ENCODE peak calls at places on chromosomes 1 and 21, in nine cellular contexts. Y, W, V, X, Q, N, B, F and E are unnamed samples.

GRCh38 chr1:36464605-36465393 is 615 bp upstream of the MRPS15 start:
- DNase-seq in X (no peak), F (peak; percentile 15), Y (peak; percentile 15), Q (no peak), B (peak; percentile 24), W (no peak), V (no peak), N (no peak), E (no peak)

GRCh38 chr1:208185801-208186201 is 58.4 kb downstream of the PLXNA2 start:
- DNase-seq in Q (no peak), W (no peak), B (no peak), X (no peak), N (no peak), V (no peak), Y (peak; percentile 57), F (no peak), E (no peak)

GRCh38 chr1:84373446-84374141 is 24.7 kb upstream of the DNASE2B start:
- DNase-seq in B (no peak), V (no peak), N (no peak), W (no peak), X (no peak), Y (peak; percentile 47), F (no peak), Q (no peak), E (no peak)

GRCh38 chr1:198018529-198018928 is 101.4 kb downstream of the LHX9 start:
- DNase-seq in Y (peak; percentile 93), N (no peak), B (peak; percentile 2), F (no peak), X (peak; percentile 65), Q (no peak), V (no peak), W (no peak), E (peak; percentile 39)

GRCh38 chr1:235888119-235888643 is 21.5 kb upstream of the LYST start:
- DNase-seq in V (no peak), B (no peak), W (no peak), X (no peak), F (no peak), N (no peak), Y (no peak), Q (no peak), E (no peak)

GRCh38 chr21:45747802-45748445 is 104.4 kb downstream of the PCBP3 start:
- DNase-seq in F (no peak), X (no peak), W (no peak), Y (peak; percentile 51), B (no peak), V (no peak), Q (no peak), N (no peak), E (peak; percentile 37)

GRCh38 chr1:65830306-65830705 is 37.6 kb downstream of the PDE4B start:
- DNase-seq in F (no peak), W (no peak), X (no peak), Y (peak; percentile 27), Q (no peak), B (no peak), V (no peak), N (no peak), E (no peak)

GRCh38 chr1:245225267-245225666 is 70.5 kb downstream of the KIF26B start:
- DNase-seq in W (no peak), V (no peak), B (no peak), N (no peak), Q (peak; percentile 13), F (no peak), X (no peak), Y (peak; percentile 45), E (peak; percentile 9)

GRCh38 chr21:41086551-41086950 is 81.4 kb upstream of the BACE2 start:
- DNase-seq in F (no peak), W (no peak), Q (no peak), Y (no peak), X (peak; percentile 17), N (no peak), B (no peak), V (no peak), E (no peak)

DNA sequence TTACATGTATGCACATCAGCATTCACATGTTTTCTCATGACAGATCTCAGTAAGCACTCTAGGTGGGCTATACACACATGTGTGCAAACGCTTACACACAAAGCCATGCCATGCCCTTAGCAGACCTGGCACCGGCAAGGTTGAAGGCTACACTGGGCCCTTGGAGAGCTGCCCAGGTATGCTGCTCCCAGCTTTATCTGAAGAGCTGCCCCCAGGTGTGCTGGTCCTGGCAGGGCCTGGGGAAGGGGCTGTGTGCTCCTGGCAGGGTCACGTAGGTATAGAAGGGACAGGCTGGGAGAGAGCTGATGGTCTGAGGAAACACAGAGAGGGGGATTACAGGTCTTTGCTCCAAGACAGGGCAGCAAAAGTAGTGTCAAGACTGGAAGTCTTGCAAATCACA is 146.7 kb upstream of the VANGL1 start:
- DNase-seq in V (no peak), B (no peak), F (no peak), N (no peak), Y (no peak), Q (no peak), X (no peak), W (no peak), E (no peak)
- H3K4me3 ChIP-seq in V (no peak overlapping the region), B (no peak overlapping the region), F (no peak overlapping the region), N (no peak overlapping the region), Y (no peak overlapping the region), Q (no peak overlapping the region), X (no peak overlapping the region), W (no peak overlapping the region), E (no peak overlapping the region)

GRCh38 chr21:32393677-32394001 is 827 bp upstream of the URB1 start:
- DNase-seq in V (no peak), N (no peak), B (peak; percentile 91), F (no peak), W (no peak), X (no peak), Y (no peak), Q (no peak), E (no peak)

GRCh38 chr21:32391755-32392154 is 1.1 kb downstream of the URB1 start:
- DNase-seq in V (no peak), X (no peak), B (no peak), W (no peak), F (no peak), N (no peak), Y (no peak), Q (no peak), E (no peak)

GRCh38 chr21:32389337-32390015 is 3.3 kb downstream of the URB1 start:
- DNase-seq in X (no peak), V (no peak), Q (no peak), W (no peak), F (no peak), B (no peak), Y (peak; percentile 51), N (no peak), E (no peak)

GRCh38 chr21:32392299-32392879 is 423 bp downstream of the URB1 start:
- DNase-seq in Q (no peak), F (no peak), W (no peak), X (no peak), N (no peak), B (peak; percentile 33), V (no peak), Y (no peak), E (no peak)

GRCh38 chr21:32392880-32393676 is at the start of gene URB1:
- DNase-seq in B (peak; percentile 87), F (no peak), W (peak; percentile 97), Q (peak; percentile 32), N (peak; percentile 92), Y (peak; percentile 65), X (no peak), V (peak; percentile 93), E (peak; percentile 81)
- TF ChIP-seq CTCF in B (no peak), F (no peak), W (no peak), Q (no peak), N (no peak), Y (no peak), X (no peak), V (no peak), E (no peak)

GRCh38 chr1:230102472-230102871 is 35.4 kb downstream of the GALNT2 start:
- DNase-seq in Y (no peak), N (no peak), Q (no peak), B (no peak), W (no peak), F (no peak), X (no peak), V (no peak), E (no peak)

GRCh38 chr1:230105754-230106625 is 39.0 kb downstream of the GALNT2 start:
- DNase-seq in Y (peak; percentile 85), N (peak; percentile 61), X (no peak), F (no peak), V (no peak), B (peak; percentile 68), W (no peak), Q (no peak), E (peak; percentile 92)

GRCh38 chr1:230105245-230105753 is 38.3 kb downstream of the GALNT2 start:
- DNase-seq in Y (no peak), B (no peak), V (no peak), F (no peak), N (no peak), Q (no peak), W (no peak), X (no peak), E (no peak)

GRCh38 chr1:230103341-230104173 is 36.5 kb downstream of the GALNT2 start:
- DNase-seq in W (no peak), N (no peak), X (no peak), V (no peak), B (no peak), Y (peak; percentile 59), F (no peak), Q (no peak), E (peak; percentile 51)

GRCh38 chr1:230104395-230105244 is 37.6 kb downstream of the GALNT2 start:
- DNase-seq in N (peak; percentile 96), X (peak; percentile 95), V (peak; percentile 96), Y (peak; percentile 100), Q (peak; percentile 95), F (peak; percentile 98), B (peak; percentile 77), W (peak; percentile 93), E (peak; percentile 99)
- H3K4me3 ChIP-seq in N (peak overlapping the region; percentile 5), X (peak overlapping the region; percentile 10), V (peak overlapping the region; percentile 11), Y (no peak overlapping the region), Q (peak overlapping the region; percentile 34), F (peak overlapping the region; percentile 39), B (no peak overlapping the region), W (no peak overlapping the region), E (peak overlapping the region; percentile 1)

DNA sequence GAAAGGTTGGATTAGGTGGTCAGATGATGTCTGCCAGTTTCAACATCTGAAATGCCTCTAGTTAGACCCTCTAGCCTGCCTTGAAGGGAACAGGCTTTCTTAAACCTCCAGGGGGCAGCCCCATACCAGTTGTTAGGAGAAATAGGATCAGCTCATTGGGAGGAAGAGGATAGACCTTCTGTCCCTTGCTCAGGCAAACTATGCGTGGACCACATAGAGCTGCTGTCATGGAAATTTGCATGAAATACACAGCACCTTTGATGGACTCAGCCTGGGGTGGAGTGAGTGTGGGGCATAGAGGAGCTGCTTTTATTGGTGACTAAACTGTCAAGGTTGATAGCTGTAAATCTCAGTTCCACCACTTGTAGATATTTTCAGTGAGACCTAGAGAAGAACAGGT is 38.4 kb upstream of the SPAG17 start:
- DNase-seq in F (no peak), W (no peak), Q (no peak), B (peak; percentile 16), X (no peak), Y (no peak), V (no peak), N (no peak), E (peak; percentile 16)
- TF ChIP-seq CTCF in F (peak; percentile 15), W (no peak), Q (peak; percentile 20), B (no peak), X (peak; percentile 60), Y (no peak), V (no peak), N (no peak), E (peak; percentile 31)

GRCh38 chr21:34526618-34527290 is 14.7 kb upstream of the KCNE1 start:
- DNase-seq in W (peak; percentile 82), B (no peak), Q (peak; percentile 100), F (peak; percentile 90), X (peak; percentile 98), N (peak; percentile 77), Y (peak; percentile 100), V (peak; percentile 77), E (peak; percentile 100)
- H3K4me3 ChIP-seq in W (peak overlapping the region; percentile 28), B (no peak overlapping the region), Q (peak overlapping the region; percentile 71), F (peak overlapping the region; percentile 66), X (peak overlapping the region; percentile 50), N (peak overlapping the region; percentile 27), Y (peak overlapping the region; percentile 57), V (peak overlapping the region; percentile 47), E (peak overlapping the region; percentile 65)